ENCODE peak calls at places on chromosome 18, in six cellular contexts. Q is H1, N is tibial nerve, M is K562, K is ovary, O is GM12878. J is an unnamed sample. For H3K27me3, the result is how much of the 10 kb centered on the place peaks cover.

GRCh38 chr18:26464128-26465011 is 84.0 kb downstream of the KCTD1 start:
- DNase-seq in Q (no peak), N (no peak), M (no peak), K (no peak), O (no peak), J (no peak)

GRCh38 chr18:37380546-37381110 is 185.0 kb downstream of the CELF4 start:
- DNase-seq in Q (no peak), N (no peak), M (no peak), K (no peak), O (no peak), J (no peak)

GRCh38 chr18:79853303-79853992 is 55.7 kb downstream of the KCNG2 start:
- DNase-seq in Q (no peak), N (no peak), M (no peak), K (no peak), O (no peak), J (no peak)

GRCh38 chr18:63112681-63113080 is 206.9 kb downstream of the BCL2 start:
- DNase-seq in Q (no peak), N (no peak), M (no peak), K (no peak), O (no peak), J (no peak)

GRCh38 chr18:78739843-78740677 is 239.6 kb upstream of the SALL3 start:
- DNase-seq in Q (no peak), N (no peak), M (no peak), K (no peak), O (no peak), J (peak)

GRCh38 chr18:48330016-48330991 is 78.9 kb downstream of the ZBTB7C start:
- DNase-seq in Q (no peak), N (no peak), M (no peak), K (no peak), O (no peak), J (no peak)

GRCh38 chr18:64678048-64678447 is 529.2 kb upstream of the LINC00305 start:
- DNase-seq in Q (no peak), N (no peak), M (no peak), K (no peak), O (no peak), J (no peak)

GRCh38 chr18:38459086-38459485 is 893.5 kb upstream of the CELF4 start:
- DNase-seq in Q (no peak), N (no peak), M (no peak), K (no peak), O (no peak), J (peak)

GRCh38 chr18:22822841-22823508 is 110.2 kb upstream of the RBBP8 start:
- DNase-seq in Q (no peak), N (no peak), M (no peak), K (no peak), O (peak), J (no peak)

GRCh38 chr18:23450022-23450421 is 3.1 kb upstream of the RIOK3 start:
- DNase-seq in Q (no peak), N (no peak), M (no peak), K (no peak), O (no peak), J (no peak)

GRCh38 chr18:44637210-44638051 is 43.3 kb upstream of the SETBP1 start:
- DNase-seq in Q (no peak), N (no peak), M (no peak), K (no peak), O (no peak), J (no peak)

GRCh38 chr18:22193466-22193865 is 24.1 kb downstream of the GATA6 start:
- DNase-seq in Q (no peak), N (no peak), M (peak), K (peak), O (no peak), J (no peak)

GRCh38 chr18:28114472-28114871 is 62.5 kb downstream of the CDH2 start:
- DNase-seq in Q (no peak), N (no peak), M (no peak), K (no peak), O (no peak), J (no peak)

GRCh38 chr18:48446582-48447225 is 37.5 kb upstream of the ZBTB7C start:
- DNase-seq in Q (peak), N (peak), M (peak), K (peak), O (no peak), J (peak)

GRCh38 chr18:21550510-21550970 is 50.0 kb downstream of the ESCO1 start:
- DNase-seq in Q (no peak), N (no peak), M (no peak), K (no peak), O (no peak), J (no peak)

GRCh38 chr18:51025512-51025911 is 4.5 kb upstream of the SMAD4 start:
- DNase-seq in Q (no peak), N (no peak), M (no peak), K (no peak), O (no peak), J (no peak)

GRCh38 chr18:10261315-10262276 is 192.8 kb upstream of the APCDD1 start:
- DNase-seq in Q (no peak), N (no peak), M (no peak), K (no peak), O (no peak), J (no peak)

GRCh38 chr18:9287037-9287436 is 47.5 kb upstream of the TWSG1 start:
- DNase-seq in Q (no peak), N (no peak), M (no peak), K (no peak), O (no peak), J (no peak)

GRCh38 chr18:58402247-58402646 is 226.6 kb downstream of the ALPK2 start:
- DNase-seq in Q (no peak), N (no peak), M (no peak), K (no peak), O (no peak), J (no peak)

GRCh38 chr18:74040459-74041332 is 106.9 kb downstream of the FBXO15 start:
- DNase-seq in Q (no peak), N (no peak), M (peak), K (no peak), O (no peak), J (peak)

GRCh38 chr18:66867653-66868052 is 263.8 kb upstream of the CDH19 start:
- DNase-seq in Q (no peak), N (no peak), M (no peak), K (no peak), O (no peak), J (no peak)

GRCh38 chr18:59898093-59898492 is 1.7 kb upstream of the PMAIP1 start:
- DNase-seq in Q (no peak), N (no peak), M (no peak), K (no peak), O (no peak), J (no peak)

GRCh38 chr18:80050797-80051196 is 16.6 kb downstream of the RBFA start:
- DNase-seq in Q (no peak), N (no peak), M (no peak), K (no peak), O (no peak), J (no peak)

GRCh38 chr18:53375641-53376040 is 848.8 kb downstream of the MBD2 start:
- DNase-seq in Q (no peak), N (no peak), M (no peak), K (no peak), O (no peak), J (peak)

GRCh38 chr18:78688916-78689315 is 290.7 kb upstream of the SALL3 start:
- DNase-seq in Q (no peak), N (no peak), M (no peak), K (no peak), O (no peak), J (peak)

GRCh38 chr18:32548688-32549087 is 78.0 kb upstream of the GAREM1 start:
- DNase-seq in Q (peak), N (no peak), M (no peak), K (no peak), O (no peak), J (no peak)

GRCh38 chr18:73752546-73752945 is 395.1 kb downstream of the FBXO15 start:
- DNase-seq in Q (no peak), N (no peak), M (no peak), K (no peak), O (no peak), J (no peak)

GRCh38 chr18:32607816-32608215 is 137.1 kb upstream of the GAREM1 start:
- DNase-seq in Q (no peak), N (no peak), M (no peak), K (no peak), O (no peak), J (no peak)

GRCh38 chr18:21740724-21741510 is at the start of gene MIB1:
- DNase-seq in Q (no peak), N (no peak), M (peak), K (peak), O (peak), J (peak)

GRCh38 chr18:55012041-55012440 is 52.8 kb upstream of the CCDC68 start:
- DNase-seq in Q (no peak), N (no peak), M (no peak), K (no peak), O (no peak), J (no peak)

GRCh38 chr18:23545247-23545789 is 41.0 kb downstream of the NPC1 start:
- DNase-seq in Q (no peak), N (no peak), M (no peak), K (no peak), O (no peak), J (peak)

GRCh38 chr18:9506046-9506792 is 30.9 kb downstream of the RALBP1 start:
- DNase-seq in Q (no peak), N (no peak), M (peak), K (no peak), O (no peak), J (no peak)

GRCh38 chr18:22667616-22668422 is 250.1 kb upstream of the CTAGE1 start:
- DNase-seq in Q (no peak), N (no peak), M (peak), K (no peak), O (peak), J (no peak)

GRCh38 chr18:31549416-31549815 is 42.3 kb upstream of the TTR start:
- DNase-seq in Q (no peak), N (no peak), M (no peak), K (no peak), O (no peak), J (no peak)

GRCh38 chr18:58580078-58580477 is 48.8 kb downstream of the ALPK2 start:
- DNase-seq in Q (no peak), N (no peak), M (no peak), K (no peak), O (no peak), J (no peak)

GRCh38 chr18:4544131-4544530 is 89.0 kb upstream of the DLGAP1 start:
- DNase-seq in Q (no peak), N (no peak), M (no peak), K (no peak), O (no peak), J (no peak)

GRCh38 chr18:61765097-61765496 is 127.7 kb downstream of the RNF152 start:
- DNase-seq in Q (no peak), N (no peak), M (peak), K (no peak), O (no peak), J (no peak)

GRCh38 chr18:67456691-67457090 is 59.8 kb downstream of the DSEL start:
- DNase-seq in Q (no peak), N (no peak), M (no peak), K (no peak), O (no peak), J (no peak)

GRCh38 chr18:11860594-11861450 is 9.6 kb downstream of the CHMP1B start:
- DNase-seq in Q (no peak), N (no peak), M (no peak), K (no peak), O (no peak), J (peak)

GRCh38 chr18:11861583-11862288 is 10.5 kb downstream of the CHMP1B start:
- DNase-seq in Q (no peak), N (no peak), M (no peak), K (no peak), O (no peak), J (no peak)

GRCh38 chr18:11859903-11860407 is 8.7 kb downstream of the CHMP1B start:
- DNase-seq in Q (no peak), N (no peak), M (peak), K (no peak), O (no peak), J (no peak)

GRCh38 chr18:11859282-11859797 is 8.1 kb downstream of the CHMP1B start:
- DNase-seq in Q (no peak), N (no peak), M (no peak), K (no peak), O (no peak), J (no peak)

DNA sequence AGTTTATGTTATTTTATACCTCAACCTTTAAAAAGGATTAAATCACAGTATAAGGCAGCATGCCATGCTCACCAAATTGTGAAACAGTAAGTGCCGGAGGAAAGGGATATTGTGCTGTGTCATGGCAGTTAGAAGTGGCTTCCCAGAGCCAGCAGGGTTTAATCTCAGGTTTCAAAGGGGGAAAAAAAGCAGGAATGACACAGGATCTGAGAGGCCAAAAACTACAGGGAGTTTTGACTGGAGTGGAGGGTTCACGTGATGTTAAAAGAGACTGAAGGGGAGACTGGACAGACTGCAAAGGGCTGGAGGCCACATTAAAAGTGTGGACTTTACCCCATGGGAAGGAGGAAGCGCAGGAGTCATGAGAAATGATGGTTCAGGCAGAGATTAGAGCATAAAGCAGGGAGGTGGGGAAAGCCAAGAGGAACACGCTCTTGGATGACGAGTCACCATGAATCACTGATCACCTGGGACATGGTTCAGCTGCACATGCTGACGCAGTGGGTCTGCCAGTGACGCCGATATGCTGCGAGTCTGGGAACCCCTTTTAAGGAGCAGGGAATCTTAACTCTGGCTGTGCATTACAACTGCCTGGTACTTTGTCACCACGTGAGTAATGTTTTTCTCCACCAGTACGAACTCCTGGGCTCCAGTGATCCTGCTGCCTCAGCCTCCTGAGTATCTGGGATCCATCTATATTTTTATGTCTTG is 6.1 kb downstream of the CHMP1B start:
- DNase-seq in Q (no peak), N (no peak), M (peak), K (peak), O (no peak), J (peak)
- TF ChIP-seq EP300 in Q (peak), N (peak), M (peak), K (no peak), O (no peak), J (peak)

GRCh38 chr18:13623871-13624270 is 102.5 kb downstream of the FAM210A start:
- DNase-seq in Q (no peak), N (no peak), M (no peak), K (no peak), O (no peak), J (no peak)

GRCh38 chr18:13623348-13623747 is 103.0 kb downstream of the FAM210A start:
- DNase-seq in Q (no peak), N (no peak), M (no peak), K (no peak), O (no peak), J (peak)

GRCh38 chr18:13625843-13626543 is 100.4 kb downstream of the FAM210A start:
- DNase-seq in Q (no peak), N (no peak), M (no peak), K (no peak), O (no peak), J (no peak)

GRCh38 chr18:13625355-13625754 is 101.0 kb downstream of the FAM210A start:
- DNase-seq in Q (no peak), N (no peak), M (no peak), K (no peak), O (no peak), J (no peak)

DNA sequence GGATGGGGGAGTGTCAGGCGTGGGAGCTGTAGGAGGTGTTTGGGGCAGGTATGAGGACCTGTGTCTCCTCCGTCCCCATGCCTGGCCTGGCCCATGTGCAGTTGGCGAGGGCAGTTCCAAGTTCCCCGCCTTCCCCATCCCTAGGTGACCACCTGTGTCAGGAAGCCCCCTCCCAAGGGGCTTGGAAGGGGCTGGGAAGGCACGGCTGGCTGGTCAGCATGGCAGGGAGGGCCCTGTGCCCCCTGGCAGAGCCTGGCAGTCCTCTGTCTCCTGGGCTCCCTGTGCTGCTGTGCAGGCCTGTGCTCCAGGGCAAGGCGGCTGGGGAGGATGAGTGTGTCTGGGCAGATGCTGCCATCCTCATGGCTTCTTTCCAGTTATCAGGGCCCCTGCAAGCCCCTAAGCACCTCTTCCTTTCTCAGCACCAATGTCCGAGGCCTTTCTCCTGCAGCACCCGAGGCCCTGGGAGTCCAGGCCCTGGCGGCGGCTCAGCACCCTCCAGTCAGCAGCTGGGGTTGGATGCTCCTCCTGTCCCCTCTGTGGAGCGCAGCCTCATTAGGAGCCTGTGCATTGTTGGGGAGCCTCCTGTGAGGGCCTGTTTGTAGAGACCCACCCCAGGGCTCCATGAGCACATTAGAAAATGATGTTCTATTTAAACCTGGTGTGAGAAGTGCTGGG is 101.7 kb downstream of the FAM210A start:
- DNase-seq in Q (no peak), N (no peak), M (no peak), K (no peak), O (no peak), J (no peak)
- TF ChIP-seq CTCF in Q (no peak), N (no peak), M (no peak), K (no peak), O (no peak), J (no peak)

GRCh38 chr18:34911081-34911480 is 130.1 kb upstream of the MAPRE2 start:
- DNase-seq in Q (no peak), N (no peak), M (no peak), K (no peak), O (no peak), J (no peak)
- H3K27me3 ChIP-seq in Q (under half), N (under half), M (under half), K (under half), O (under half), J (under half)

DNA sequence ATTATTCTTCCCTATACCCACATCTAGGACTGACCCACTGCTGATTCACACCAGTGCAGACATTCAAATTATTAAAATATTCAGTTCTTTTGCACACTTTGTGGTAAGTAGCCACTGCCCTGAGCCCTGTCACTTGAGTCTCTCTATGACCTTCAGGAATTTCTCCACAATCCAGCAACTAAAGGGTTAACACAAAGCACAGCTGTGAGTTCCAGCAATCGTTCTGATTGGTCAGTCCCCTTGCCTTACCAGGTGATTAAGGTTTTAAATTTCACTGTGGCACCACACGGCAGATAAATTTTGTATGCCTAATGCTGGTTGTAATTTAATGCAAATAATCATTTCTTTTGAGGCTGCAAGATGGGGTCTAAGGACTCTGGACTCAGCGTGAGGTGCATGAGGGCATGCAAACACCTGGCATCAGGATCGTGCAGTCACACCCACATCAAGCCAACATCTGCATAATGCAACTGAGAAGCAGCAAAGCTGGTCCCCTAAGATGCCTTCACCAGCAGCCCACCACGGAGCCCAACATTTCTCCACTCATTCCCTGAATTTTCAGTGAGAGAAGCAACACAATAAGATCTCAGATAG is 36.6 kb downstream of the SLC14A1 start:
- DNase-seq in Q (no peak), N (no peak), M (no peak), K (no peak), O (no peak), J (no peak)
- TF ChIP-seq EP300 in Q (no peak), N (no peak), M (no peak), K (no peak), O (no peak), J (no peak)

GRCh38 chr18:13982136-13982535 is 66.8 kb upstream of the MC2R start:
- DNase-seq in Q (no peak), N (no peak), M (no peak), K (no peak), O (no peak), J (no peak)
- TF ChIP-seq CTCF in Q (peak), N (no peak), M (no peak), K (no peak), O (no peak), J (no peak)

GRCh38 chr18:34219651-34220050 is 5.1 kb downstream of the NOL4 start:
- DNase-seq in Q (no peak), N (no peak), M (no peak), K (no peak), O (no peak), J (peak)
- H3K27me3 ChIP-seq in Q (under half), N (under half), M (under half), K (under half), O (under half), J (under half)

GRCh38 chr18:68459968-68460367 is 254.9 kb downstream of the TMX3 start:
- DNase-seq in Q (no peak), N (no peak), M (no peak), K (no peak), O (no peak), J (peak)

GRCh38 chr18:68461635-68462034 is 253.3 kb downstream of the TMX3 start:
- DNase-seq in Q (no peak), N (no peak), M (no peak), K (no peak), O (no peak), J (no peak)

GRCh38 chr18:68466714-68467113 is 248.2 kb downstream of the TMX3 start:
- DNase-seq in Q (no peak), N (no peak), M (no peak), K (no peak), O (no peak), J (no peak)

GRCh38 chr18:68462148-68462547 is 252.8 kb downstream of the TMX3 start:
- DNase-seq in Q (no peak), N (no peak), M (no peak), K (no peak), O (no peak), J (no peak)

GRCh38 chr18:68462766-68463165 is 252.1 kb downstream of the TMX3 start:
- DNase-seq in Q (no peak), N (no peak), M (no peak), K (no peak), O (no peak), J (no peak)
- TF ChIP-seq EP300 in Q (no peak), N (no peak), M (no peak), K (no peak), O (no peak), J (no peak)